ENCODE peak calls at places on chromosomes 11 and 22, in eight cellular contexts. One of them, this sample, is unnamed.
A peak's percentile ranks its signal among the peaks of the same experiment; 100 is the strongest.

GRCh38 chr22:17891427-17892167 is 117.3 kb upstream of the BID start:
- DNase-seq in osteocyte: no peak
- DNase-seq in testis: no peak
- DNase-seq in GM10248: peak; percentile 45
- DNase-seq in NB4: peak; percentile 12
- DNase-seq in GM13977: no peak
- DNase-seq in right atrium auricular region: no peak
- DNase-seq in endothelial cell: peak; percentile 36
- DNase-seq in this sample: peak; percentile 15

GRCh38 chr11:10908215-10908990 is 50.5 kb upstream of the ZBED5 start:
- DNase-seq in osteocyte: no peak
- DNase-seq in testis: peak; percentile 55
- DNase-seq in GM10248: no peak
- DNase-seq in NB4: no peak
- DNase-seq in GM13977: no peak
- DNase-seq in right atrium auricular region: no peak
- DNase-seq in endothelial cell: no peak
- DNase-seq in this sample: no peak

GRCh38 chr22:27885977-27886842 is 32.8 kb downstream of the PITPNB start:
- DNase-seq in osteocyte: no peak
- DNase-seq in testis: peak; percentile 60
- DNase-seq in GM10248: peak; percentile 48
- DNase-seq in NB4: peak; percentile 49
- DNase-seq in GM13977: peak; percentile 44
- DNase-seq in right atrium auricular region: no peak
- DNase-seq in endothelial cell: peak; percentile 36
- DNase-seq in this sample: peak; percentile 54

GRCh38 chr22:48799227-48799970 is 1028.3 kb downstream of the BRD1 start:
- DNase-seq in osteocyte: peak; percentile 77
- DNase-seq in testis: no peak
- DNase-seq in GM10248: no peak
- DNase-seq in NB4: no peak
- DNase-seq in GM13977: no peak
- DNase-seq in right atrium auricular region: no peak
- DNase-seq in endothelial cell: no peak
- DNase-seq in this sample: no peak

GRCh38 chr22:42992886-42993479 is 22.0 kb downstream of the PACSIN2 start:
- DNase-seq in osteocyte: no peak
- DNase-seq in testis: no peak
- DNase-seq in GM10248: no peak
- DNase-seq in NB4: no peak
- DNase-seq in GM13977: no peak
- DNase-seq in right atrium auricular region: no peak
- DNase-seq in endothelial cell: no peak
- DNase-seq in this sample: no peak

GRCh38 chr22:29043906-29044575 is 17.6 kb downstream of the C22orf31 start:
- DNase-seq in osteocyte: no peak
- DNase-seq in testis: no peak
- DNase-seq in GM10248: no peak
- DNase-seq in NB4: no peak
- DNase-seq in GM13977: no peak
- DNase-seq in right atrium auricular region: no peak
- DNase-seq in endothelial cell: no peak
- DNase-seq in this sample: no peak

GRCh38 chr11:66290332-66290629 is 1.3 kb upstream of the YIF1A start:
- DNase-seq in osteocyte: no peak
- DNase-seq in testis: no peak
- DNase-seq in GM10248: no peak
- DNase-seq in NB4: no peak
- DNase-seq in GM13977: no peak
- DNase-seq in right atrium auricular region: no peak
- DNase-seq in endothelial cell: no peak
- DNase-seq in this sample: no peak

GRCh38 chr11:5291207-5291838 is 10.4 kb downstream of the OR51B4 start:
- DNase-seq in osteocyte: no peak
- DNase-seq in testis: no peak
- DNase-seq in GM10248: peak; percentile 40
- DNase-seq in NB4: peak; percentile 24
- DNase-seq in GM13977: peak; percentile 59
- DNase-seq in right atrium auricular region: no peak
- DNase-seq in endothelial cell: no peak
- DNase-seq in this sample: no peak

GRCh38 chr11:76670475-76671235 is at the start of gene LRRC32:
- DNase-seq in osteocyte: no peak
- DNase-seq in testis: peak; percentile 68
- DNase-seq in GM10248: peak; percentile 59
- DNase-seq in NB4: peak; percentile 65
- DNase-seq in GM13977: no peak
- DNase-seq in right atrium auricular region: no peak
- DNase-seq in endothelial cell: peak; percentile 67
- DNase-seq in this sample: peak; percentile 49

GRCh38 chr22:35915477-35916013 is 113.1 kb downstream of the RBFOX2 start:
- DNase-seq in osteocyte: no peak
- DNase-seq in testis: no peak
- DNase-seq in GM10248: no peak
- DNase-seq in NB4: peak; percentile 17
- DNase-seq in GM13977: no peak
- DNase-seq in right atrium auricular region: no peak
- DNase-seq in endothelial cell: no peak
- DNase-seq in this sample: no peak

GRCh38 chr11:73258104-73258684 is 13.9 kb upstream of the P2RY6 start:
- DNase-seq in osteocyte: peak; percentile 72
- DNase-seq in testis: no peak
- DNase-seq in GM10248: no peak
- DNase-seq in NB4: no peak
- DNase-seq in GM13977: no peak
- DNase-seq in right atrium auricular region: no peak
- DNase-seq in endothelial cell: no peak
- DNase-seq in this sample: no peak

GRCh38 chr11:45959851-45960250 is 37.4 kb downstream of the LARGE2 start:
- DNase-seq in osteocyte: no peak
- DNase-seq in testis: no peak
- DNase-seq in GM10248: no peak
- DNase-seq in NB4: no peak
- DNase-seq in GM13977: no peak
- DNase-seq in right atrium auricular region: no peak
- DNase-seq in endothelial cell: no peak
- DNase-seq in this sample: no peak

GRCh38 chr11:35404397-35404775 is 15.0 kb downstream of the SLC1A2 start:
- DNase-seq in osteocyte: no peak
- DNase-seq in testis: peak; percentile 53
- DNase-seq in GM10248: no peak
- DNase-seq in NB4: peak; percentile 32
- DNase-seq in GM13977: no peak
- DNase-seq in right atrium auricular region: no peak
- DNase-seq in endothelial cell: peak; percentile 65
- DNase-seq in this sample: peak; percentile 32

GRCh38 chr11:8699903-8700302 is 17.3 kb downstream of the RPL27A start:
- DNase-seq in osteocyte: no peak
- DNase-seq in testis: peak; percentile 85
- DNase-seq in GM10248: no peak
- DNase-seq in NB4: peak; percentile 57
- DNase-seq in GM13977: no peak
- DNase-seq in right atrium auricular region: no peak
- DNase-seq in endothelial cell: peak; percentile 44
- DNase-seq in this sample: no peak

GRCh38 chr22:26996156-26996555 is 338.8 kb downstream of the MIAT start:
- DNase-seq in osteocyte: no peak
- DNase-seq in testis: no peak
- DNase-seq in GM10248: no peak
- DNase-seq in NB4: no peak
- DNase-seq in GM13977: no peak
- DNase-seq in right atrium auricular region: no peak
- DNase-seq in endothelial cell: no peak
- DNase-seq in this sample: no peak

GRCh38 chr11:14041040-14041439 is 78.5 kb downstream of the SPON1 start:
- DNase-seq in osteocyte: no peak
- DNase-seq in testis: no peak
- DNase-seq in GM10248: no peak
- DNase-seq in NB4: no peak
- DNase-seq in GM13977: no peak
- DNase-seq in right atrium auricular region: no peak
- DNase-seq in endothelial cell: no peak
- DNase-seq in this sample: no peak

GRCh38 chr11:27528711-27529110 is 22.1 kb upstream of the LIN7C start:
- DNase-seq in osteocyte: no peak
- DNase-seq in testis: no peak
- DNase-seq in GM10248: no peak
- DNase-seq in NB4: no peak
- DNase-seq in GM13977: no peak
- DNase-seq in right atrium auricular region: no peak
- DNase-seq in endothelial cell: no peak
- DNase-seq in this sample: no peak
- TF ChIP-seq CTCF in osteocyte: no peak
- TF ChIP-seq CTCF in testis: no peak
- TF ChIP-seq CTCF in GM10248: no peak
- TF ChIP-seq CTCF in NB4: no peak
- TF ChIP-seq CTCF in GM13977: no peak
- TF ChIP-seq CTCF in right atrium auricular region: no peak
- TF ChIP-seq CTCF in endothelial cell: no peak
- TF ChIP-seq CTCF in this sample: no peak

DNA sequence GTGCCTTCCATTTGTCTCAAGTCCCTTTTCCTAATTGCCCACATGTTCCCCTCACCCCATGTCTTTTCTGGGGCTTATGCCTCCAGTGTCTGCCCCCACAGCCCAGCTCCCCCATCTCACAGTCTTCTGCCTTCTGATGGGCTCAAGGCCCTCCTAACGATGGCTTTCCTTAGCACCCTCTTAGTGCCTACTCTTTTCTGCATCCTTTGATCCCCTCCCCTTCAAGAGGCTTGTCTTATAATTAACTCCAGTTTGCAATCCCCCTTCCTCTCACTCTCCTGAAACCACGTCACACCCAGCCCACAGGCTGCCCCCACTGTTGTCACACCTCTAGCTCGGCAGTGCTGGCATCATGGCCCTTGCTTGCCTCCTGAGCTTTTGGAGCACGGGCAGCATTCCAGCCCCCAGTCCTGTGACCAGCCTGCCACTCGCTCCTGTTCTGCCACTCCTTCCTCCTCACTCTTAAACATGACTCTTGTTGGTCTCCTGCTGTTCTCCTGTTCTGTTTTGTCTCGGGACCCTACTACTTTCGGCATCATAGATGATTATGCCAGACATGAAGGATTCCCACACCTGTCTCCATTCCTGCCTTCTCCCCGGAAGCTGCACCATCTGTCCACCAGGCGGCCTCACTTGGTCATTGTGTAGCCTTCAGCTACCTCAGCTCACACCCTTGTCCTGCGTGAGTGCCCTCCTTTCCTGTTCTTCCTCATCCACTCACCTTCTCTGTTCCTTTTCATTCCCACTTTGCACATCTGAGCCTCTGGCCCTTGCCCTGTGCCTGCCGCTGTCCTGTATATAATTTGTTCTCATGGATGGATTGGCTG is 26.1 kb downstream of the UBE2L3 start:
- DNase-seq in osteocyte: no peak
- DNase-seq in testis: no peak
- DNase-seq in GM10248: no peak
- DNase-seq in NB4: no peak
- DNase-seq in GM13977: no peak
- DNase-seq in right atrium auricular region: no peak
- DNase-seq in endothelial cell: peak; percentile 37
- DNase-seq in this sample: no peak
- TF ChIP-seq CTCF in osteocyte: peak; percentile 30
- TF ChIP-seq CTCF in testis: no peak
- TF ChIP-seq CTCF in GM10248: no peak
- TF ChIP-seq CTCF in NB4: peak; percentile 7
- TF ChIP-seq CTCF in GM13977: peak; percentile 7
- TF ChIP-seq CTCF in right atrium auricular region: peak; percentile 36
- TF ChIP-seq CTCF in endothelial cell: peak; percentile 43
- TF ChIP-seq CTCF in this sample: no peak

DNA sequence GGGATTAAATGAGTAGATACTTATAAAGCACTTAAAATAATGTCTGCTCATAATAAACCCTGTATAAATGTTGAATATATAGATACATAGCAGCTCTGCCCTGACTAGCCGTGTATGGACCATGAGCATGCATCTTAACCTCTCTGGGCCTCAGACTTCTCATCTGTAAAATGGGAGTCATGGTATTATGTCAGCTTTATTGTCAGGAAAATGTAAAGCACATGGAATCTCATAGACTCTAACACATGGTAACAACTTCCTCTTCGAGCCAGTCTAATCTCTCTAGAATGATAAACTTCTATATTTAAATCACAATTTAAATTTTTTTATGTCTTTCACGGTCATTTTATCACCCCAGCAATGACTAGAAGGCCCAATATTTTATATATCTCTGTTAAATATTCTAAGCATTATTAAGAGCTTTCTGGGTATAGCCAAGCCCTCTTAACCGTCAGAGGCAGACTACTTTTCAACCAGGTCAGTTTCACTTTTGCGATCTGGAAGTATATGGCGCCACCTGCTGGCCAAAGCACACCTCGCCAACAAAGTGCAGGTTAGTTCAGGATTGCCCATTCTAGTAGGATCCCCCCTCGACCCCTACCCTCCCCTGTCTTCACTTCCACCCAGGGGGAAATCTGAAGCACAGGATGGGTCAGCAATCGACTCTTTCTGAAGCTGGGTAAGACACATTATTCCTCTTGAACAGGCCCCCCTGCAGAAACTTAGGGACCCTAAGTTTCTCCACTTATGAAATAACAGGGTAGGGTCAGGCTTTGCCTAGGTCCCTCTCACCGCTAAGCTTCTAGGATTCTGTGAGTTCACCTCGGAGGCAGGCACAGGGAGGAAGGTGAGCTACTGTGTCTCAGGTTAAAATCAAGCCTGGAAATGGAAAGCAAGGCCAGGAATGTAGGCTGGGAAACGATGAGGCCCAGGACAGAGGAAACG is 36.0 kb downstream of the KCNJ1 start:
- DNase-seq in osteocyte: peak; percentile 93
- DNase-seq in testis: peak; percentile 90
- DNase-seq in GM10248: peak; percentile 72
- DNase-seq in NB4: peak; percentile 88
- DNase-seq in GM13977: peak; percentile 70
- DNase-seq in right atrium auricular region: peak; percentile 89
- DNase-seq in endothelial cell: peak; percentile 86
- DNase-seq in this sample: peak; percentile 92
- TF ChIP-seq CTCF in osteocyte: peak; percentile 91
- TF ChIP-seq CTCF in testis: peak; percentile 83
- TF ChIP-seq CTCF in GM10248: peak; percentile 90
- TF ChIP-seq CTCF in NB4: peak; percentile 87
- TF ChIP-seq CTCF in GM13977: peak; percentile 91
- TF ChIP-seq CTCF in right atrium auricular region: peak; percentile 94
- TF ChIP-seq CTCF in endothelial cell: peak; percentile 96
- TF ChIP-seq CTCF in this sample: peak; percentile 82

DNA sequence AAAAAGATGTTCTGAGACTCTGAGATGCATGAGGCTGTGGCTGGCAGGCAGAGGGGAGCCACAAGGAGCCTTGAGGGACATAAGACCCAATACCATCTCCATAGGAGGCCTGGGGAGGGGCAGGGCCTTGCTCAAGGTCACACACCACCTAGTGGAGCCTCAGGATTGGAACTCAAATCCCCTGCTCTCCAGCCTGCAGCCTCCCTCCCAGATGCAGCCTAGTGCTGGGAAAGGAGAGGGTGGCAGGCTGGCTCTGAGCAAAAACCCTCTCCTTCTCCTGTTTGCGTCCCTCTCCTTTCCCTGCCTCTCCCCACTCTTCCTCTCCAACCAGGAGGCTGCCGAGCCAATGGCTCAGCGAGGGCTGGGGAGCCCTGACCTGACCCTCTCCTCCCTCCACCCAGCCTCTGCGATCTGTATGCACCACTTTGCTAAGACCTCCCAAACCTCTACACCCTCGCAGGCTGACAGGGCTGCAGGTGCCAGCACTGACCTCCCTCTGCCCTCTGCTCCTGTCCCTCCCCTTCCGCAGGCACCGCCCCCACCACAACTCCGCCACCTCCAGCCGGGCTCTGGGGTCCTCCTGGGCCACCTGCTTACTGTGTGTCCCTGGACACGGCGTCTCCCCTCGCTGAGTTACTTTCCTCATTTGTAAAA is 14.7 kb downstream of the IGLL1 start:
- DNase-seq in osteocyte: no peak
- DNase-seq in testis: no peak
- DNase-seq in GM10248: peak; percentile 28
- DNase-seq in NB4: peak; percentile 56
- DNase-seq in GM13977: no peak
- DNase-seq in right atrium auricular region: no peak
- DNase-seq in endothelial cell: no peak
- DNase-seq in this sample: peak; percentile 30
- TF ChIP-seq CTCF in osteocyte: peak; percentile 12
- TF ChIP-seq CTCF in testis: no peak
- TF ChIP-seq CTCF in GM10248: no peak
- TF ChIP-seq CTCF in NB4: peak; percentile 22
- TF ChIP-seq CTCF in GM13977: peak; percentile 24
- TF ChIP-seq CTCF in right atrium auricular region: no peak
- TF ChIP-seq CTCF in endothelial cell: no peak
- TF ChIP-seq CTCF in this sample: no peak

This sample was measured in activated CD8-positive, alpha-beta T cell treated with anti-CD3 and anti-CD28 coated beads for 36 hours.